ENCODE peak calls at places on chromosomes 3 and 15, in ten cellular contexts. A is MM.1S; Z is IMR-90; U is CD8-positive, alpha-beta T cell; O is WERI-Rb-1; V is kidney epithelial cell; Y is stomach; H is tibial nerve; W is hepatocyte; G is lower lobe of right lung. B is an unnamed sample.

GRCh38 chr3:168881804-168882203 is 781.7 kb downstream of the MECOM start:
- DNase-seq in G (no peak), U (no peak), V (no peak), Z (no peak), H (no peak), W (no peak), Y (no peak), A (no peak), O (no peak), B (no peak)

GRCh38 chr15:72368895-72369294 is 6.9 kb downstream of the HEXA start:
- DNase-seq in W (no peak), V (no peak), H (no peak), G (peak; percentile 71), O (no peak), A (no peak), U (no peak), Z (no peak), Y (peak; percentile 38), B (peak; percentile 19)

GRCh38 chr15:47351501-47351900 is 365.8 kb upstream of the SEMA6D start:
- DNase-seq in W (no peak), H (no peak), Y (no peak), A (no peak), G (no peak), O (no peak), V (no peak), Z (no peak), U (no peak), B (no peak)

GRCh38 chr3:193350744-193351143 is 27.8 kb downstream of the ATP13A5 start:
- DNase-seq in V (no peak), O (no peak), H (no peak), G (no peak), Y (no peak), W (peak; percentile 23), A (no peak), U (no peak), Z (no peak), B (no peak)

GRCh38 chr3:137121704-137122314 is 164.0 kb downstream of the IL20RB start:
- DNase-seq in O (peak; percentile 61), A (peak; percentile 78), H (no peak), G (no peak), W (peak; percentile 68), U (no peak), Y (no peak), Z (peak; percentile 44), V (peak; percentile 5), B (no peak)

GRCh38 chr15:75903331-75904240 is at the start of gene FBXO22:
- DNase-seq in O (peak; percentile 93), H (peak; percentile 76), Y (peak; percentile 95), V (peak; percentile 63), U (peak; percentile 92), G (peak; percentile 96), A (peak; percentile 95), Z (peak; percentile 88), W (peak; percentile 97), B (peak; percentile 95)

GRCh38 chr15:97745481-97746071 is 214.9 kb upstream of the ARRDC4 start:
- DNase-seq in G (no peak), V (no peak), Z (no peak), O (peak; percentile 41), U (no peak), W (peak; percentile 67), A (peak; percentile 45), H (no peak), Y (peak; percentile 32), B (no peak)

GRCh38 chr15:92636950-92637481 is 18.6 kb downstream of the FAM174B start:
- DNase-seq in U (no peak), Y (peak; percentile 91), H (no peak), G (peak; percentile 88), V (no peak), W (no peak), A (peak; percentile 78), O (peak; percentile 67), Z (no peak), B (no peak)

GRCh38 chr3:140595295-140595694 is 82.6 kb upstream of the TRIM42 start:
- DNase-seq in U (no peak), G (no peak), H (no peak), Y (no peak), A (no peak), Z (no peak), O (no peak), W (no peak), V (no peak), B (no peak)

GRCh38 chr3:187403768-187404270 is 35.6 kb downstream of the RTP4 start:
- DNase-seq in Z (peak; percentile 97), Y (no peak), O (no peak), U (no peak), G (no peak), A (no peak), W (peak; percentile 72), V (peak; percentile 99), H (no peak), B (no peak)

GRCh38 chr3:131716943-131717342 is 214.2 kb upstream of the MRPL3 start:
- DNase-seq in V (no peak), Z (no peak), U (no peak), O (no peak), G (no peak), H (no peak), W (no peak), A (no peak), Y (no peak), B (no peak)

GRCh38 chr3:50237133-50237651 is 1.2 kb downstream of the GNAI2 start:
- DNase-seq in A (no peak), G (peak; percentile 60), H (no peak), Y (no peak), Z (no peak), W (peak; percentile 58), U (peak; percentile 69), V (no peak), O (peak; percentile 68), B (no peak)

DNA sequence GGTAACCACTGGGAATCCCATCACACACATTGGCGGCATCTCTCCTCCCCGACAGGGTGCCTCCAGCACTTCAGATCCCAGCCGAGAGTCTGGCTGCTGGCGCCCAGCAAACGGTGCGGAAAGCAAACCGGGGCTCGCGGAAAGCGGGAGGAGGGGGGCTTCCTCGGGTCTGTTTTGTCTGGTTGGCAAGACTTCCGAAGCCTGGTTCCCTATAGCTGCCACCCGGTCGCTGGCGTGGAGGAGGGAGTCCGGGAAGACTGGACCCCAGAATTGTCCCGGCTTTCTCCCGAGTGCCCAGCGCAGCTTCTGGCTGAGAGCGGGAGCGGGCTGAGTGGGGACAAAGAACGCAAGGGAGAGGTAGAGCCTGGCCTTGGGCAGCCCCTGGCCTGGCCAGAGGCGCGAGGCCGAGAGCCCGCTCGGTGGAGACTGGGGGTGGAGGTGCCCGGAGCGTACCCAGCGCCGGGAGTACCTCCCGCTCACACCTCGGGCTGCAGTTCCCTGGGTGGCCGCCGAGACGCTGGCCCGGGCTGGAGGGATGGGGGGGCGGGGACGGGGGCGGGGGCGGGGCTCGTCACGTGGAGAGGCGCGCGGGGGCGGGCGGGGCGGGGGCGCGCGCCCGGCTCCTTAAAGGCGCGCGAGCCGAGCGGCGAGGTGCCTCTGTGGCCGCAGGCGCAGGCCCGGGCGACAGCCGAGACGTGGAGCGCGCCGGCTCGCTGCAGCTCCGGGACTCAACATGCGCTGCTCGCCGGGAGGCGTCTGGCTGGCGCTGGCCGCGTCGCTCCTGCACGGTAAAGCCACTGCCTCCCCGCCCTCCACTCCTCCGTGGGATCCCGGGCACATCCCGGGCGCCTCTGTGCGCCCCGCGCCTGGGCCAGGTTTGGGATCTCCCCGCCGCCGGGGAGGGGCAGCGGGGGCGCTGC is at the start of gene CHRNA7:
- DNase-seq in A (peak; percentile 86), O (peak; percentile 83), V (no peak), W (peak; percentile 88), H (no peak), Y (peak; percentile 76), G (peak; percentile 70), Z (peak; percentile 3), U (no peak), B (peak; percentile 84)
- TF ChIP-seq CTCF in A (peak; percentile 12), O (peak; percentile 29), V (peak; percentile 29), W (peak; percentile 29), H (peak; percentile 10), Y (peak; percentile 58), G (peak; percentile 25), Z (peak; percentile 3), U (no peak), B (peak; percentile 42)

DNA sequence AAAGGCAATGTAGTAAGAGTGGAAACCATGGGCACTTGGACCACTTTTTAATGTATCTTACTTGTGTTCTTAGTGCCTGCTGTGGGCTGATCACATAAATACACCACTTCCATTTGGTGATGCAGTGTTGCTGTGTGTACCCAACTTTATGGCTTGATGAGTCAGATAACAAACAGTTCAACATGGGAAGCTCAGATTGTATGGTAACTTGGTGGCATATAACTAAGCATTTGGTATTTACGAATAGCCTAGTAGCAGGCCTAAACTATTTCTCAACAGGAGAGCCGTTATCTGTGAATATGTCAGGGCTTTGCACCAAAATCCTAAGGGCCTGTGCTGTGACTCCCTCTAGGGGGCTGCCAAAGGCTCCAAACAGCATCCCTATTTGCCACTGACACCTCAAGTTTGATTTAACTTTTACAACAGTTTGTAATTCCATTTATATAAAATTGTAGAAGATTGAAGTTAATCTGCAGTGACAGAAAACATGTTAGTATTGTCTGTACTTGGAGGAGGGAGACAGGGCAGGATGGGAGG is 640.4 kb upstream of the CADM2 start:
- DNase-seq in A (no peak), W (peak; percentile 12), Y (no peak), V (no peak), Z (no peak), O (no peak), H (no peak), U (no peak), G (no peak), B (no peak)
- H3K36me3 ChIP-seq in A (no peaks in the 10 kb centered on the region), W (no peaks in the 10 kb centered on the region), Y (no peaks in the 10 kb centered on the region), V (no peaks in the 10 kb centered on the region), Z (no peaks in the 10 kb centered on the region), O (no peaks in the 10 kb centered on the region), H (no peaks in the 10 kb centered on the region), U (no peaks in the 10 kb centered on the region), G (no peaks in the 10 kb centered on the region), B (no peaks in the 10 kb centered on the region)

GRCh38 chr3:81170298-81170697 is 591.1 kb downstream of the GBE1 start:
- DNase-seq in Y (no peak), A (no peak), G (no peak), Z (no peak), V (no peak), W (no peak), H (no peak), O (no peak), U (no peak), B (no peak)

GRCh38 chr3:81173514-81173913 is 587.9 kb downstream of the GBE1 start:
- DNase-seq in V (no peak), W (peak; percentile 8), H (no peak), A (no peak), U (no peak), O (no peak), G (no peak), Z (no peak), Y (no peak), B (no peak)
- TF ChIP-seq CTCF in V (peak; percentile 29), W (peak; percentile 27), H (no peak), A (peak; percentile 19), U (no peak), O (peak; percentile 5), G (no peak), Z (no peak), Y (no peak), B (no peak)

DNA sequence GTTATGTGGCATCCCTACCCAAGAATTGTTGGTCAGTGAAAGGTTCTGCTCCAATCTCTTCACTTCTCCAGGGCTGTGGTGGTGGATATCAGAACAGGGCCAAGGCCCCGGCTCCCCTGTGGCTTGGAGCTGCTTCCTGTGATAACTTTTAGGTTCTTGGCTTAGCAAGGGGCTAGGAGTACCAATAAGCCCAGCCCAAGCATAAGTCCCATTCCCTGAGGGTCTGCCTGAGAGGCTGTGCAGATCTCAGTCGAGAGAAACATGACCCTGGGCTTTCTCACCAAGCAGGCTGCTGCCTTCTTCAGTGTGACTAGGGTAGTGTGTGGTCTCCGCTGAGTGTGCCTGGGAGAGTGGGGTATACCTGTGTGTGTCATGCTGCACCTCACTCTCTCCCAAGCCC is 7.1 kb downstream of the CLK3 start:
- DNase-seq in U (no peak), A (no peak), H (no peak), V (no peak), Z (no peak), Y (no peak), G (peak; percentile 32), O (no peak), W (no peak), B (no peak)
- H3K36me3 ChIP-seq in U (peaks cover 87% of the 10 kb centered on the region), A (peaks cover 25% of the 10 kb centered on the region), H (peaks cover 90% of the 10 kb centered on the region), V (peaks cover 6% of the 10 kb centered on the region), Z (peaks cover 87% of the 10 kb centered on the region), Y (peaks cover 92% of the 10 kb centered on the region), G (peaks cover 91% of the 10 kb centered on the region), O (peaks cover 89% of the 10 kb centered on the region), W (no peaks in the 10 kb centered on the region), B (peaks cover 95% of the 10 kb centered on the region)

B was measured in psoas muscle.